ENCODE peak calls at places on chromosomes 4 and X, in ten cellular contexts. X is thyroid gland, L is heart right ventricle, M is tibial nerve, F is SK-N-SH, J is A549, H is transverse colon, R is vagina, V is upper lobe of right lung, P is kidney. T is an unnamed sample.

GRCh38 chr4:112029642-112030235 is 115.5 kb upstream of the FAM241A start:
- DNase-seq in X (no peak), L (no peak), M (no peak), F (no peak), J (no peak), H (no peak), R (no peak), V (no peak), P (no peak), T (no peak)

GRCh38 chr4:3074846-3075651 is 568 bp downstream of the HTT start:
- DNase-seq in X (peak; percentile 76), L (peak; percentile 28), M (no peak), F (peak; percentile 74), J (peak; percentile 37), H (peak; percentile 64), R (no peak), V (peak; percentile 89), P (peak; percentile 85), T (peak; percentile 66)

GRCh38 chr4:145019346-145019745 is 78.7 kb downstream of the ANAPC10 start:
- DNase-seq in X (no peak), L (no peak), M (no peak), F (no peak), J (no peak), H (no peak), R (no peak), V (no peak), P (no peak), T (no peak)

GRCh38 chrX:141975839-141976238 is 72.1 kb downstream of the MAGEC1 start:
- DNase-seq in X (no peak), L (no peak), M (no peak), F (no peak), J (no peak), H (no peak), R (no peak), V (no peak), P (no peak), T (no peak)

GRCh38 chr4:39118034-39118658 is 56.1 kb downstream of the KLHL5 start:
- DNase-seq in X (no peak), L (no peak), M (no peak), F (no peak), J (no peak), H (no peak), R (no peak), V (no peak), P (no peak), T (no peak)

GRCh38 chr4:142414336-142414945 is 431.7 kb downstream of the INPP4B start:
- DNase-seq in X (no peak), L (no peak), M (no peak), F (no peak), J (no peak), H (no peak), R (no peak), V (no peak), P (no peak), T (no peak)

GRCh38 chr4:87353592-87353991 is 30.9 kb upstream of the HSD17B13 start:
- DNase-seq in X (peak; percentile 16), L (peak; percentile 27), M (peak; percentile 48), F (peak; percentile 17), J (no peak), H (no peak), R (no peak), V (no peak), P (no peak), T (peak; percentile 37)

GRCh38 chrX:46959101-46959500 is 46.9 kb downstream of the JADE3 start:
- DNase-seq in X (peak; percentile 3), L (no peak), M (no peak), F (no peak), J (no peak), H (no peak), R (no peak), V (no peak), P (no peak), T (no peak)

GRCh38 chrX:34656842-34657780 is at the start of gene TMEM47:
- DNase-seq in X (peak; percentile 79), L (peak; percentile 78), M (peak; percentile 17), F (peak; percentile 75), J (peak; percentile 40), H (peak; percentile 71), R (no peak), V (peak; percentile 83), P (peak; percentile 93), T (peak; percentile 36)

GRCh38 chrX:96685205-96686099 is 810 bp downstream of the DIAPH2 start:
- DNase-seq in X (peak; percentile 7), L (peak; percentile 21), M (peak; percentile 27), F (peak; percentile 39), J (no peak), H (peak; percentile 45), R (no peak), V (peak; percentile 74), P (peak; percentile 72), T (peak; percentile 35)

GRCh38 chr4:2193321-2193720 is 48.6 kb downstream of the HAUS3 start:
- DNase-seq in X (no peak), L (no peak), M (no peak), F (no peak), J (no peak), H (no peak), R (no peak), V (no peak), P (no peak), T (no peak)

GRCh38 chr4:146654976-146655761 is 16.5 kb downstream of the POU4F2 start:
- DNase-seq in X (no peak), L (no peak), M (no peak), F (peak; percentile 84), J (no peak), H (no peak), R (no peak), V (peak; percentile 61), P (peak; percentile 66), T (no peak)

GRCh38 chr4:7616193-7616592 is 181.5 kb upstream of the PSAPL1 start:
- DNase-seq in X (no peak), L (no peak), M (no peak), F (no peak), J (no peak), H (no peak), R (no peak), V (no peak), P (no peak), T (no peak)
- H3K4me3 ChIP-seq in X (no peak overlapping the region), L (no peak overlapping the region), M (no peak overlapping the region), F (no peak overlapping the region), J (no peak overlapping the region), H (no peak overlapping the region), R (no peak overlapping the region), V (no peak overlapping the region), P (no peak overlapping the region), T (no peak overlapping the region)

DNA sequence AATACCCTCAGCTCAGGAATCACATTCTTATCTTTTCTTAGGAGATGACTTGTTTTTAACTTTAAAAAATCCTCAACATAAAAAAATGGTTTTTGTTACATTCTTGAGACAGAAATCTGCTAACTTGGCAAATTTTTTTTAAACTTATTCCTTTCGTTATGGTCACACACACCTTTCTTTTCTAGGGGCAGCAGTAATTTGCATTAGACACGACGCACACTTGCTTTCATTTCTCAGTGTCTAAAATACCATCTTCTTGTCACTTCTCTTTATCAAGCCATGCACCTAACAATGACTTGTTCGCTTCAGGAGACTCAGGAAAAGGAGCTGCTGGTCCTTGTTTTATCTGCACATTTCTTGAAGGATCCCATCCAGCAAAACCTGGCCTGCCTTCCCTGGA is 112.6 kb upstream of the TBL1X start:
- DNase-seq in X (no peak), L (no peak), M (no peak), F (no peak), J (no peak), H (no peak), R (no peak), V (no peak), P (no peak), T (no peak)
- H3K27ac ChIP-seq in X (peak overlapping the region; percentile 12), L (no peak overlapping the region), M (no peak overlapping the region), F (no peak overlapping the region), J (peak overlapping the region; percentile 64), H (peak overlapping the region; percentile 16), R (no peak overlapping the region), V (peak overlapping the region; percentile 24), P (no peak overlapping the region), T (no peak overlapping the region)

DNA sequence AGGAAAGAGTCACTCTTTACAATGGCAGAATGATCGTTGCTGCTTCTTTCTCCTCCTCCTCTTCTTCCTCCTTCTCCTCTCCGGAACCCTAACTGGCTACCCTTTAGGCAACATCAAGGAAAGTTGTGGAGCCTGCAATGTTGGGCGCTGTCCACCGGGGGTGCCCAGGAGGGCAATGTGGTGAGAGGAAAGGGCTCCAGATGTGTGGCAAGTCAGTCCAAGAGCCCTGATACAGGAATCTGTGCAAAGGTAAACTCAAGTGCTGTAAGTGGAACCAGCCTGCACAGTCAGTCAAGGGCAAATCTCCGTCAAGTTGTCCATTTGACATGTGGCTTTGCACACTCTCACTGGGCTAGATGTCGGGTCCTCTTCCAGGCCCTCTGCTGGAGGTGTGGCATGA is 2.8 kb downstream of the RTL5 start:
- DNase-seq in X (no peak), L (no peak), M (no peak), F (peak; percentile 49), J (peak; percentile 23), H (no peak), R (no peak), V (no peak), P (no peak), T (no peak)
- TF ChIP-seq CTCF in X (no peak), L (no peak), M (peak; percentile 23), F (peak; percentile 56), J (peak; percentile 7), H (peak; percentile 20), R (peak; percentile 15), V (peak; percentile 35), P (no peak), T (peak; percentile 65)

GRCh38 chr4:88526221-88526815 is 2.7 kb upstream of the PYURF start:
- DNase-seq in X (no peak), L (no peak), M (no peak), F (peak; percentile 18), J (no peak), H (no peak), R (no peak), V (no peak), P (no peak), T (no peak)
- H3K4me3 ChIP-seq in X (no peak overlapping the region), L (no peak overlapping the region), M (no peak overlapping the region), F (no peak overlapping the region), J (no peak overlapping the region), H (no peak overlapping the region), R (no peak overlapping the region), V (no peak overlapping the region), P (no peak overlapping the region), T (no peak overlapping the region)

DNA sequence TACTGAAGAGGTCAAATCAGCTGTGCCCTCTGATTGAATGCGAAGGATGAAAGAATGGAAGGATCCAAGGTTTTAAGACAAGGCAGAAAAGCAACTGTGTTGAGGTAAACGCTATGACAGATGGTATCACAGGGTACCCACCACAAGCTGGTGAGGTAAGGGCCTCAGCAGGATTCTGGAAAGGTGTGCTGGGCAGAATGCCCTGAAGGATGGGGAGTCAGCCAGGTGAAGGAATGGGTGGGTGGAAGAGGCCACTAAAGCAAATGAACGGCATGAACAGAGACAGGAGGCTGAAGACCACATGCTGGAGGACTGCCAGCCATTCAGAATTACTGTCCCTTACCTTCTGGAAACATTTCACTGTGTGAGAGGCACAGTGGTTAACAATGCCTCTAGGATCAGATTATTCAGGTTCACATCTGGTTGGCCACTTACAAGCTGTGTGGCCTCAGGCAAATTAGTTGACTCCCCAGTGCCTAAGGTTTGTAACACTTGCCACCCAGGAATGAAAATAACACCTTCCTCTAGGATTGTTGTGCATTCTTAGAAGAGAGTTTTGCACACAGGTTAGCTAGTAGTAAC is 23.5 kb downstream of the GPRIN3 start:
- DNase-seq in X (no peak), L (no peak), M (no peak), F (no peak), J (no peak), H (no peak), R (no peak), V (no peak), P (no peak), T (no peak)
- H3K27ac ChIP-seq in X (no peak overlapping the region), L (no peak overlapping the region), M (peak overlapping the region; percentile 25), F (no peak overlapping the region), J (peak overlapping the region; percentile 90), H (peak overlapping the region; percentile 63), R (no peak overlapping the region), V (peak overlapping the region; percentile 49), P (no peak overlapping the region), T (no peak overlapping the region)

T was measured in brain microvascular endothelial cell.